ENCODE peak calls at places on chromosomes 11 and 22, in nine cellular contexts. D, M, Z, V, N, F, P, K and B are unnamed samples.

GRCh38 chr22:47549741-47550340 is 787.4 kb downstream of the TBC1D22A start:
- DNase-seq in K (no peak), V (no peak), M (no peak), F (no peak), P (no peak), N (no peak), D (no peak), Z (no peak), B (no peak)

GRCh38 chr11:61752117-61752924 is at the start of gene MYRF:
- DNase-seq in D (no peak), N (peak), P (no peak), V (peak), Z (no peak), K (no peak), F (peak), M (peak), B (no peak)

GRCh38 chr11:67613313-67613959 is 6.7 kb downstream of the NDUFV1 start:
- DNase-seq in P (no peak), Z (no peak), F (no peak), N (no peak), M (no peak), K (no peak), D (no peak), V (no peak), B (no peak)

GRCh38 chr22:35116817-35117216 is 50.9 kb downstream of the ISX start:
- DNase-seq in M (no peak), F (no peak), V (no peak), D (no peak), K (no peak), N (no peak), P (no peak), Z (no peak), B (no peak)

GRCh38 chr11:47179655-47179991 is 2.9 kb upstream of the ARFGAP2 start:
- DNase-seq in N (peak), Z (no peak), F (no peak), V (peak), M (no peak), K (peak), D (no peak), P (no peak), B (no peak)

GRCh38 chr11:128207861-128208321 is 379.5 kb downstream of the ETS1 start:
- DNase-seq in Z (no peak), P (peak), N (no peak), D (peak), K (peak), F (no peak), M (peak), V (no peak), B (no peak)

GRCh38 chr11:64546176-64546575 is 44.8 kb upstream of the SLC22A12 start:
- DNase-seq in K (no peak), P (no peak), D (no peak), N (no peak), F (no peak), M (no peak), Z (no peak), V (no peak), B (no peak)

GRCh38 chr11:67645521-67646457 is 4.7 kb downstream of the ACY3 start:
- DNase-seq in D (no peak), Z (peak), F (no peak), K (no peak), P (no peak), N (no peak), M (no peak), V (peak), B (no peak)

GRCh38 chr22:20606041-20606783 is 98.8 kb downstream of the MED15 start:
- DNase-seq in N (peak), P (peak), F (peak), V (peak), M (peak), K (peak), Z (no peak), D (no peak), B (no peak)

GRCh38 chr11:2523821-2524391 is 79.1 kb downstream of the KCNQ1 start:
- DNase-seq in M (no peak), P (no peak), Z (peak), D (no peak), F (no peak), V (no peak), N (no peak), K (no peak), B (no peak)

GRCh38 chr11:45859661-45860140 is 12.4 kb downstream of the CRY2 start:
- DNase-seq in F (no peak), P (no peak), K (no peak), Z (peak), M (peak), D (peak), V (no peak), N (no peak), B (no peak)

GRCh38 chr22:36445158-36445668 is 36.2 kb downstream of the TXN2 start:
- DNase-seq in M (no peak), D (no peak), Z (peak), P (no peak), V (no peak), K (no peak), N (no peak), F (no peak), B (no peak)

GRCh38 chr11:61893981-61894380 is 2.6 kb upstream of the FADS3 start:
- DNase-seq in Z (no peak), N (no peak), V (no peak), D (peak), P (no peak), M (no peak), K (peak), F (no peak), B (no peak)

GRCh38 chr11:109798521-109798920 is 294.7 kb upstream of the ZC3H12C start:
- DNase-seq in P (no peak), D (no peak), Z (no peak), M (no peak), F (no peak), K (no peak), N (no peak), V (no peak), B (no peak)